ENCODE peak calls at places on chromosomes 7 and 10, in nine cellular contexts. Q, J, M, H, C, I, N, A and P are unnamed samples.

GRCh38 chr7:7761974-7762769 is 43.8 kb upstream of the RPA3 start:
- DNase-seq in Q (no peak), J (no peak), M (no peak), H (peak), C (no peak), I (no peak), N (no peak), A (no peak), P (no peak)

GRCh38 chr7:30531286-30531685 is 26.7 kb upstream of the GGCT start:
- DNase-seq in Q (no peak), J (no peak), M (no peak), H (no peak), C (no peak), I (no peak), N (no peak), A (no peak), P (no peak)

GRCh38 chr10:33126118-33126517 is 168.1 kb upstream of the ITGB1 start:
- DNase-seq in Q (no peak), J (no peak), M (peak), H (peak), C (no peak), I (no peak), N (no peak), A (no peak), P (no peak)

GRCh38 chr7:139889186-139889871 is 60.3 kb downstream of the TBXAS1 start:
- DNase-seq in Q (no peak), J (no peak), M (no peak), H (no peak), C (no peak), I (no peak), N (no peak), A (no peak), P (no peak)

GRCh38 chr10:121553455-121553854 is 44.8 kb downstream of the FGFR2 start:
- DNase-seq in Q (no peak), J (no peak), M (no peak), H (no peak), C (no peak), I (no peak), N (no peak), A (no peak), P (no peak)

GRCh38 chr10:119003572-119004289 is 25.8 kb upstream of the NANOS1 start:
- DNase-seq in Q (no peak), J (no peak), M (no peak), H (no peak), C (no peak), I (no peak), N (no peak), A (no peak), P (no peak)

GRCh38 chr7:33893377-33893776 is 12.0 kb upstream of the BMPER start:
- DNase-seq in Q (no peak), J (no peak), M (no peak), H (no peak), C (no peak), I (no peak), N (no peak), A (no peak), P (no peak)

GRCh38 chr10:59332581-59332980 is 29.8 kb downstream of the FAM13C start:
- DNase-seq in Q (no peak), J (no peak), M (no peak), H (no peak), C (no peak), I (no peak), N (no peak), A (no peak), P (no peak)

GRCh38 chr7:6384327-6384726 is 63.4 kb downstream of the DAGLB start:
- DNase-seq in Q (no peak), J (no peak), M (no peak), H (no peak), C (no peak), I (no peak), N (no peak), A (no peak), P (no peak)

GRCh38 chr7:116998567-116998966 is 45.3 kb downstream of the ST7 start:
- DNase-seq in Q (no peak), J (no peak), M (no peak), H (no peak), C (no peak), I (no peak), N (no peak), A (no peak), P (no peak)

GRCh38 chr10:46544989-46545791 is 11.3 kb downstream of the GPRIN2 start:
- DNase-seq in Q (no peak), J (peak), M (peak), H (peak), C (no peak), I (no peak), N (no peak), A (peak), P (no peak)

GRCh38 chr10:73889014-73889413 is 14.7 kb upstream of the CAMK2G start:
- DNase-seq in Q (no peak), J (peak), M (no peak), H (peak), C (no peak), I (no peak), N (no peak), A (no peak), P (no peak)

GRCh38 chr7:135771961-135772638 is 23.5 kb upstream of the FAM180A start:
- DNase-seq in Q (no peak), J (no peak), M (no peak), H (no peak), C (no peak), I (no peak), N (no peak), A (no peak), P (no peak)

GRCh38 chr7:2802504-2803341 is 41.4 kb downstream of the GNA12 start:
- DNase-seq in Q (peak), J (no peak), M (no peak), H (no peak), C (no peak), I (no peak), N (no peak), A (no peak), P (no peak)

GRCh38 chr10:102599565-102600327 is 44.5 kb upstream of the TRIM8 start:
- DNase-seq in Q (no peak), J (peak), M (no peak), H (peak), C (no peak), I (no peak), N (no peak), A (no peak), P (no peak)

GRCh38 chr7:16178069-16178468 is 243.3 kb downstream of the CRPPA start:
- DNase-seq in Q (no peak), J (no peak), M (no peak), H (no peak), C (no peak), I (no peak), N (no peak), A (no peak), P (no peak)